ENCODE peak calls at places on chromosomes 4 and X, in six cellular contexts. K, G, Y, M, N and U are unnamed samples.

GRCh38 chr4:7328913-7329638 is 105.7 kb downstream of the PSAPL1 start:
- DNase-seq in K (peak), G (peak), Y (no peak), M (peak), N (peak), U (no peak)

GRCh38 chr4:95155759-95156451 is 392.9 kb downstream of the UNC5C start:
- DNase-seq in K (peak), G (peak), Y (peak), M (no peak), N (peak), U (no peak)

GRCh38 chr4:112766422-112766821 is 129.5 kb downstream of the LARP7 start:
- DNase-seq in K (peak), G (peak), Y (peak), M (no peak), N (no peak), U (peak)

GRCh38 chr4:146072381-146072780 is 103.1 kb upstream of the LSM6 start:
- DNase-seq in K (peak), G (no peak), Y (no peak), M (no peak), N (no peak), U (no peak)

GRCh38 chrX:115378471-115378870 is 89.0 kb downstream of the LUZP4 start:
- DNase-seq in K (no peak), G (peak), Y (no peak), M (no peak), N (no peak), U (no peak)

GRCh38 chrX:9676738-9677097 is 88.9 kb downstream of the GPR143 start:
- DNase-seq in K (no peak), G (no peak), Y (no peak), M (no peak), N (no peak), U (no peak)

GRCh38 chr4:129641179-129641578 is 545.2 kb downstream of the C4orf33 start:
- DNase-seq in K (peak), G (peak), Y (peak), M (no peak), N (no peak), U (peak)

GRCh38 chrX:108484251-108484650 is 44.6 kb downstream of the COL4A5 start:
- DNase-seq in K (peak), G (no peak), Y (no peak), M (no peak), N (no peak), U (no peak)

DNA sequence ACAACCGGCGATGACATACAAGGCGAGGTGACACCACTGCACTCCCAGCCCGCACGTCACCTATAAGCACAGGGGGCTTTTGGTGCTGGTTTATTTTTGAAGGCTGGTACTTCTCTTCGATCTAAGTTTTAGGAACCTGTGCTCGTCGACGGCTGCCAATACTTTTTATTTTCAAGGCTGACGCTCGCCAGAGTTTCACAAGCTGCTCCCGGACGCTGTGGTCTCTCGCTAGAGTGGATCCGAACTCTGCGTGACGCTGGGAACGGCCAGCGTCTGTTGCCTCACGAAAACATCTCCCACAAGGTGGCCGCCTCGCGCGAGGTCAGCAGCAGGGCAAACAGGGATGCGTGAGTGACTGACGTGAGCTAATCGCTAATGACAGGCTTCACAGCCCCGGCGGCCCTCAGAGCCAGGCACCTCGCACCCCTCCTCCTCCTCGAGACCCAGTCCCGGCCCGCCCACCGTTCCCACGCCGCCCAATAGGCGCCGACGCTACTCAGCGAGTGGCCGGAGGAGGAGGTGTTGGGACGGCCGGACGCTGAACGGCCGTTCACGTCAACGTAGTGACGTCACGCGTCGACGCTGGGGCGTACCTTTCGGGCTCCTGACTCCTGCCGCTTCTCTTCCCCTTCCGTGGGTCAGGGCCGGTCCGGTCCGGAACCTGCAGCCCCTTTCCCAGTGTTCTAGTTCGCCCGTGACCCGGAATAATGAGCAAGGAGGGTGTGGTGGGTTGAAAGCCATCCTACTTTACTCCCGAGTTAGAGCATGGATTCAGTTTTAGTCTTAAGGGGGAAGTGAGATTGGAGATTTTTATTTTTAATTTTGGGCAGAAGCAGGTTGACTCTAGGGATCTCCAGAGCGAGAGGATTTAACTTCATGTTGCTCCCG is at the start of gene CLCN3:
- DNase-seq in K (peak), G (peak), Y (peak), M (peak), N (peak), U (peak)
- TF ChIP-seq CTCF in K (peak), G (peak), Y (no peak), M (peak), N (no peak), U (no peak)

DNA sequence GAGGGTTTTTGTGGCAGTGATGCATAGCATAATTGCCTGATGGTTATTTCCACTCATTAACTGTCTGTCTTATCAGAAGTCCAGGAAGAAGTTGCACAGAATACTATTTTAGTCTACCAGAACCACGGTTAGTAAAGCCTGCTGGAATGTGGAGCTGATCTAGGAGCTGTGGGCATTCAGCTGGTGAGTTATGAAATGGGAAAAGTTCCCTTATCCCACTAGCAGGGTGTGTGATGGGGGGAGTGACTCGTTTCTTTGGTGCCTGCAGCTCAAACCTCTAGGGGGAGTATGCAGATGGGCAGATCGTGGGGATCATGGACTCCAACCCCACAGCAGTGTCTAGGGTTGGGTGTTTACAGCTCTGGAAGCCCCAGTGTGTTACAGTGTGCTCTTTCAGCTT is 305.6 kb upstream of the BOD1L1 start:
- DNase-seq in K (peak), G (peak), Y (peak), M (no peak), N (no peak), U (no peak)
- TF ChIP-seq CTCF in K (no peak), G (no peak), Y (peak), M (no peak), N (no peak), U (no peak)

GRCh38 chr4:53015681-53016080 is 153.6 kb downstream of the RASL11B start:
- DNase-seq in K (no peak), G (peak), Y (peak), M (no peak), N (no peak), U (peak)
- TF ChIP-seq CTCF in K (peak), G (peak), Y (peak), M (peak), N (peak), U (peak)

DNA sequence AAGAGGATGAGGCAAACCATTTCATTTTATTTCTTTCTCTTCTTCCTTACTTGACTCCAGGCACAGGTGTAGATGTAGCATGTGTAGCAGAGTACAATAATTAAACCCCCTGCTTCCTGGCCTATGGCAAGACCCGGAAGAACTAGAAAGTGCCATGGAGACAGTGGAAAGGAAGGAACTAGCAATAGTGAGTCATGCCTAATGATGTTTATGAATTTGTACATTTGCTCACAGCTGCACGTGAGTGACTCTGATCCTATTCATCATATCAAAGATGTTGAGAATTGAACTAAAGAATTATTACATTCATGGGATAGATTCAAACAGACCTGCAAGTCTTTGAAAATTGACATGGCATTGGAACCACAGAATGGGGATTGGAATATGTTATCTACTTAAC is 2233.9 kb upstream of the TENM3 start:
- DNase-seq in K (no peak), G (no peak), Y (no peak), M (no peak), N (no peak), U (no peak)
- TF ChIP-seq CTCF in K (no peak), G (no peak), Y (no peak), M (no peak), N (no peak), U (no peak)

GRCh38 chr4:152065545-152065944 is 304.7 kb upstream of the GATB start:
- DNase-seq in K (no peak), G (no peak), Y (no peak), M (no peak), N (no peak), U (no peak)

GRCh38 chr4:152064282-152064681 is 303.5 kb upstream of the GATB start:
- DNase-seq in K (no peak), G (no peak), Y (no peak), M (no peak), N (no peak), U (no peak)

GRCh38 chr4:152064753-152065152 is 303.9 kb upstream of the GATB start:
- DNase-seq in K (no peak), G (no peak), Y (peak), M (no peak), N (no peak), U (no peak)

DNA sequence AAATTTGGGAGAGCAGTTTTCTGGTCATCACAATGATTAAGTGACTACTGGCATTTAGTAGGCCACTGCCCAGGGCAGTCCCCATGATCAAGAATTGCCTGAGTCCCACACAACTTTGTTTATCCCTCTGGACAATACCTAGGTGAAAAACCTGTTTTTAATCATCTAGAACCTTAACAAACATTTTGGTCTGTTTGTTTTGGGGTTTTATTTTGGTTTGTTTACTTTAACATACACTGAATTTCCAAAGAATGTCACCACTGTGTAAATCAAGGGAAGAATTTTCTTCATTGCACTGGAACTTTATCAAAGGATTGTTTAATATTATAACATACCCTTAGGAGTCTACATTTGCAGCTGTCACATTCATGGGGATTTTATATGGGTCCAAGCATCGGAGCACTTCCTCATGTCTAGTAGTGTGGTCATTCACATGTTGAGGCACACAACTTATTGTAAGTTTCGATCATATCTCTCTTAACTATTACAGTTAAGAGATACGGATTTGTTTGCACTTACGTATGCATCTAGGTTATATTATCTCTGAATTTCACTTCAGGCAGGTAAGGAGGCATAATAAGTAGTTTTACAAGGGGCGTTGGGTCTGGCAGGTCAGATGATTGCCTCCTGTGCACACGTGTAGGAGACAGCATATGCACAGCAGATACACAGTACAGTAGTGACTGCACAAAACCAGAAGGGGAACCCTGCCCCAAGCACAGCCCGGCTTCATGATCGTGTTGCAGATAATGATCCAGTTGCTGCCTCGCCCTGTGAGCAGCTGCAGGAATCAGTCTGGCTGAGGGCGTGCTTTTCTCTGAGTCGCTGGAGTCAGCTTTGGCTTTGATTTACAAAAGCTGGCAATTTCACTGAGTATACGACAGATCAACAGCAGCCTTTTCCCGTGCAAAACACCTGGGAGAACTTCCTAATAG is 302.8 kb upstream of the GATB start:
- DNase-seq in K (no peak), G (no peak), Y (no peak), M (no peak), N (no peak), U (no peak)
- TF ChIP-seq CTCF in K (no peak), G (no peak), Y (no peak), M (no peak), N (no peak), U (no peak)

DNA sequence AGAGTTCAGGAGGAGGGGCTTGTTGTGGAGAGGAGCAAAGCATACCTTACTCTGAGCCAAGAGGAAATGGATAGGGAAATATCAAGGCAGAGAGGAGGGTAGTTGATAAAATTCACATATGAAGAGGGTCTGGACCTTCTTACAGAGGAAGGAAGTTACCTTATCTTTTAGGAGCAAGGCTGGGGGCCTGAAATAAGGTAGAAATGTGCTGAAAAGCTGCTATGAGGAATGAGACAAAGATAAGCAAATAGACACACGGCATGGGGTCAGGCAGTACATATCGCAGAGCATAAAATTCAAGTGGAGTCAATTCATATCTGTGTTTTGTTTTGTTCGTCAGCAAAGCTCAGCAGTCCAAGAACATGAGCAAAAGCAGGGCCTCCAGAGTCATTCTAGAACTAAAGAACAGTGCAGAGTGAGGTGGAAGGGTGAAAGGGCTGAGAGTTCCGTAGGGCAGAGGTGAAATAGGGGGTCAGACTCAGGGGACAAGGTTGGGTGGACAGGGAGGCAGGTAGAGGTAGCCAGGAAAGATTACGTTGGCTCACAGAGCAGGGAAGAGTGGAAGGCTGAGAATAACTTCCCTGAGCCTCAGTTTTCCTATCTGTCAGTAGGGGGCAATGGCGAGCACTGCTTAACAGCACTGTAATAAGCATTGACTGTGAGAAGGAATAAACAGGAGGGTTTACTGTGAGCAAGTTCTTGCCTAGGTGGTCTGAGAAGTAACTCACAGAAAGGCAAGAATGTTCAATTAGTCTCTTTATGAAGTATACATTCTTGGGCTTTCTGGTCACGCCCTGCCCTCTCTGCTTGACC is 9.2 kb downstream of the VSIG4 start:
- DNase-seq in K (peak), G (no peak), Y (peak), M (no peak), N (no peak), U (peak)
- TF ChIP-seq CTCF in K (peak), G (peak), Y (peak), M (peak), N (no peak), U (peak)

GRCh38 chrX:11787564-11787963 is 29.5 kb downstream of the MSL3 start:
- DNase-seq in K (no peak), G (peak), Y (peak), M (peak), N (peak), U (peak)
- TF ChIP-seq CTCF in K (peak), G (peak), Y (peak), M (peak), N (peak), U (peak)

GRCh38 chr4:155758500-155759371 is at the start of gene GUCY1B1:
- DNase-seq in K (peak), G (peak), Y (peak), M (peak), N (peak), U (peak)
- TF ChIP-seq CTCF in K (peak), G (peak), Y (peak), M (peak), N (peak), U (no peak)

DNA sequence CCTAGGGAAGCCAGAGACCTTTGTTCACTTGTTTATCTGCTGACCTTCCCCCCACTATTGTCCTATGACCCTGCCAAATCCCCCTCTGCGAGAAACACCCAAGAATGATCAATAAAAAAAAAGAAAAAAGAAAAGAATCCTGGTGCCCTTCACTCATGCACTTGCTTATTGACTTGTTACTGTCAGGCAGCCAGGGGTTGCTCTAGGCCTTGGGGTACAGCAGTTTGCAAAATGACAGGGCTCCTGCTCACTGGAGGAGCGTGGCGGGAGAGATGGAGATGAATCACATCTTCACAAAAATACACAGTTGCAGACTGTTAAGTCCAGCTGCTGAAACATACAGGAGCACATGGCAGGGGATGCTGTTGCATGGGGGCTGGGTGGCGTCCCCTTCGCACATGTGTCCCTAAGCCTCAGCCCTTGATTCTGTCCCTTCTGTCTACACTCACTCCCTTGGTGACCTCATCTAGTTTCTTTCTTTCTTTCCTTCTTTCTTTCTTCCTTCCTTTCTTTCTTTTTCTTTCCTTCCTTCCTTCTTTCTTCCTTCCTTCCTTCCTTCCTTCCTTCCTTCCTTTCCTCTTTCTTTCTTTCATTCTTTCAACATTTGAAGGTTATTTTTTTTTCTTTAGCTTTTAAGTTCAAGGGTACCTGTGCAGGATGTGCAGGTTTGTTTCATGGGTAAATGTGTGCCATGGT is 16.9 kb upstream of the TMEM271 start:
- DNase-seq in K (no peak), G (no peak), Y (no peak), M (no peak), N (no peak), U (no peak)
- TF ChIP-seq CTCF in K (no peak), G (no peak), Y (no peak), M (no peak), N (no peak), U (no peak)